ENCODE peak calls at places on chromosomes 16 and 17, in eight cellular contexts. R is activated naive CD8-positive, alpha-beta T cell treated with anti-CD3 and anti-CD28 coated beads for 36 hours; Y is hippocampal formation; P is heart left ventricle; W is AG04449; D is left ventricle myocardium inferior; C is fibroblast of the aortic adventitia; L is right cardiac atrium. F is an unnamed sample.

GRCh38 chr16:30142672-30143346 is 19.8 kb upstream of the MAPK3 start:
- DNase-seq in P (no peak), Y (no peak), W (no peak), C (no peak), L (no peak), D (no peak), R (no peak), F (no peak)

GRCh38 chr17:76726766-76727718 is at the start of gene METTL23:
- DNase-seq in D (peak; percentile 87), R (peak; percentile 84), C (peak; percentile 75), W (no peak), L (peak; percentile 86), Y (no peak), P (peak; percentile 89), F (peak; percentile 70)

GRCh38 chr17:82050761-82051641 is 610 bp downstream of the RFNG start:
- DNase-seq in R (no peak), D (no peak), P (no peak), W (no peak), Y (no peak), L (no peak), C (peak; percentile 19), F (no peak)

GRCh38 chr17:74239169-74239568 is 25.8 kb downstream of the TTYH2 start:
- DNase-seq in W (no peak), Y (no peak), P (no peak), C (peak; percentile 79), L (peak; percentile 50), D (peak; percentile 33), R (no peak), F (no peak)

GRCh38 chr17:28133562-28133970 is 91.1 kb downstream of the NLK start:
- DNase-seq in D (no peak), C (peak; percentile 67), W (peak; percentile 24), L (no peak), R (no peak), P (no peak), Y (no peak), F (no peak)

GRCh38 chr17:83182620-83183063 is 103.2 kb downstream of the METRNL start:
- DNase-seq in C (no peak), W (no peak), D (no peak), Y (no peak), R (no peak), L (peak; percentile 57), P (peak; percentile 35), F (no peak)

GRCh38 chr16:85888405-85889331 is 10.3 kb upstream of the IRF8 start:
- DNase-seq in L (no peak), W (peak; percentile 41), D (no peak), R (peak; percentile 55), Y (no peak), P (no peak), C (peak; percentile 47), F (no peak)

GRCh38 chr17:75679706-75680201 is 12.6 kb downstream of the SAP30BP start:
- DNase-seq in D (no peak), R (no peak), C (no peak), W (no peak), Y (peak; percentile 29), P (peak; percentile 42), L (peak; percentile 66), F (no peak)

GRCh38 chr16:3170440-3171180 is 17.4 kb upstream of the OR1F1 start:
- DNase-seq in R (peak; percentile 42), W (no peak), C (no peak), P (no peak), L (no peak), Y (no peak), D (no peak), F (no peak)

GRCh38 chr16:9393601-9394000 is 302.2 kb downstream of the HAPSTR1 start:
- DNase-seq in D (no peak), L (no peak), R (no peak), W (no peak), P (no peak), Y (no peak), C (no peak), F (no peak)

GRCh38 chr16:50154369-50154947 is 1.4 kb downstream of the TENT4B start:
- DNase-seq in Y (no peak), L (no peak), D (no peak), C (no peak), P (peak; percentile 28), R (no peak), W (no peak), F (no peak)

GRCh38 chr16:73710526-73710925 is 586.1 kb upstream of the PSMD7 start:
- DNase-seq in C (no peak), D (no peak), P (no peak), Y (no peak), R (no peak), L (no peak), W (no peak), F (no peak)

GRCh38 chr17:29587591-29587990 is 1.9 kb downstream of the GIT1 start:
- DNase-seq in Y (no peak), C (no peak), P (no peak), R (no peak), W (no peak), D (no peak), L (no peak), F (no peak)

GRCh38 chr16:10016761-10017160 is 165.5 kb downstream of the GRIN2A start:
- DNase-seq in C (no peak), D (no peak), L (no peak), P (no peak), R (no peak), Y (no peak), W (no peak), F (no peak)

F was measured in progenitor cell of endocrine pancreas.